ENCODE peak calls at places on chromosome 7, in five cellular contexts. W, I, Z, Y and V are unnamed samples.

GRCh38 chr7:1990001-1990670 is 242.6 kb downstream of the MAD1L1 start:
- DNase-seq in I (no peak), W (peak; percentile 25), Z (peak; percentile 63), Y (no peak), V (no peak)

GRCh38 chr7:94348142-94348541 is 46.6 kb upstream of the COL1A2 start:
- DNase-seq in I (no peak), W (peak; percentile 97), Y (no peak), Z (no peak), V (no peak)

GRCh38 chr7:44272981-44273380 is 52.4 kb downstream of the CAMK2B start:
- DNase-seq in Y (no peak), Z (no peak), I (no peak), W (no peak), V (no peak)

GRCh38 chr7:79608005-79608404 is 154.5 kb upstream of the MAGI2 start:
- DNase-seq in I (no peak), Y (no peak), Z (no peak), W (no peak), V (no peak)

GRCh38 chr7:3605222-3605621 is 304.2 kb downstream of the SDK1 start:
- DNase-seq in Z (no peak), Y (no peak), W (peak; percentile 40), I (no peak), V (no peak)

GRCh38 chr7:1348096-1348835 is 111.0 kb downstream of the MICALL2 start:
- DNase-seq in Y (no peak), W (no peak), I (no peak), Z (peak; percentile 24), V (peak; percentile 37)

GRCh38 chr7:130037703-130038102 is 13.5 kb downstream of the ZC3HC1 start:
- DNase-seq in Z (no peak), W (peak; percentile 37), I (no peak), Y (no peak), V (no peak)

GRCh38 chr7:106870983-106871410 is 5.9 kb downstream of the PIK3CG start:
- DNase-seq in Z (no peak), I (no peak), Y (no peak), W (peak; percentile 5), V (no peak)

GRCh38 chr7:27277628-27278027 is 35.0 kb downstream of the EVX1 start:
- DNase-seq in I (peak; percentile 25), Z (no peak), Y (no peak), W (no peak), V (no peak)

GRCh38 chr7:64612452-64612851 is 49.6 kb upstream of the ZNF680 start:
- DNase-seq in Y (no peak), W (no peak), Z (no peak), I (no peak), V (no peak)

GRCh38 chr7:69714886-69715571 is 116.8 kb downstream of the AUTS2 start:
- DNase-seq in W (no peak), Y (no peak), Z (no peak), I (no peak), V (no peak)

GRCh38 chr7:25395976-25396375 is 167.7 kb upstream of the NPVF start:
- DNase-seq in W (no peak), I (no peak), Z (no peak), Y (no peak), V (no peak)
- TF ChIP-seq CTCF in W (no peak), I (no peak), Z (no peak), Y (no peak), V (no peak)

DNA sequence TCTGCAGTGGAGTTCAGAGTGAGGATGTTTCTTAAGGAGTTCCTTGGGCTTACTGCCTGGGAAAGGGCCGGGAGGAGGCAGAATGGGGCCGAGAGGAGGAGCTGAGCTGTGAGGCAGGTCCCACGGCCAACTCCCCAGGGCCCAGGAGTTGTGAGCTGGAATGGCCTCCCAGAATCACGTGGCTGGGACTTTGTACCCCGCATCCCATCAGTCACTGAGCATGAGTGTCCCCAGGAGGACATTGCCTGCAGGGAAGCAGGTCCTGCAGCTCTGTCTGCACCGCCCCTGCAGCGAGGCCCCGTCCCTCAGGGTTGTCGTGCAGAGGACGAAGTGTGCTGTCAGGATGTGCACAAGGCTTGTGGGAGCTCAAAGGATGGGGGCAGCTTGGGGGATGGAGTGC is 75.5 kb downstream of the DYNC2I1 start:
- DNase-seq in Z (no peak), W (no peak), I (no peak), Y (no peak), V (no peak)
- TF ChIP-seq CTCF in Z (no peak), W (no peak), I (no peak), Y (no peak), V (no peak)

GRCh38 chr7:78090616-78091015 is 292.0 kb downstream of the PHTF2 start:
- DNase-seq in Z (no peak), W (peak; percentile 4), Y (no peak), I (no peak), V (no peak)
- TF ChIP-seq CTCF in Z (no peak), W (no peak), Y (peak; percentile 23), I (peak; percentile 23), V (no peak)

GRCh38 chr7:73717025-73717807 is 2.3 kb downstream of the STX1A start:
- DNase-seq in Z (no peak), I (no peak), Y (no peak), W (peak; percentile 61), V (no peak)
- TF ChIP-seq CTCF in Z (no peak), I (no peak), Y (no peak), W (no peak), V (no peak)

GRCh38 chr7:49776994-49777393 is 3.6 kb downstream of the VWC2 start:
- DNase-seq in Z (no peak), Y (peak; percentile 79), W (no peak), I (peak; percentile 88), V (no peak)
- TF ChIP-seq CTCF in Z (no peak), Y (peak; percentile 77), W (no peak), I (peak; percentile 78), V (no peak)